ENCODE peak calls at places on chromosomes 2 and 18, in six cellular contexts. Q is A549; O is activated CD8-positive, alpha-beta T cell treated with anti-CD3 and anti-CD28 coated beads for 36 hours; C is cardiac fibroblast; E is AG04449; J is AG04450. Y is an unnamed sample.

GRCh38 chr2:242011516-242011915 is 142.0 kb downstream of the RTP5 start:
- DNase-seq in Q (no peak), O (no peak), C (no peak), E (no peak), J (no peak), Y (no peak)

GRCh38 chr2:47065771-47066380 is 89.2 kb downstream of the STPG4 start:
- DNase-seq in Q (no peak), O (no peak), C (peak; percentile 71), E (peak; percentile 98), J (peak; percentile 65), Y (no peak)

GRCh38 chr2:99651930-99652670 is 162.3 kb upstream of the REV1 start:
- DNase-seq in Q (no peak), O (no peak), C (no peak), E (no peak), J (peak; percentile 13), Y (no peak)

GRCh38 chr2:191486584-191487320 is 191.2 kb upstream of the NABP1 start:
- DNase-seq in Q (no peak), O (no peak), C (peak; percentile 95), E (peak; percentile 97), J (peak; percentile 91), Y (no peak)

GRCh38 chr2:176035013-176035691 is 33.1 kb upstream of the LNPK start:
- DNase-seq in Q (no peak), O (no peak), C (no peak), E (no peak), J (no peak), Y (no peak)

GRCh38 chr2:135960150-135960549 is 25.3 kb downstream of the DARS1 start:
- DNase-seq in Q (no peak), O (no peak), C (no peak), E (no peak), J (no peak), Y (no peak)

GRCh38 chr18:3186678-3187658 is 32.8 kb downstream of the MYOM1 start:
- DNase-seq in Q (no peak), O (no peak), C (peak; percentile 33), E (no peak), J (no peak), Y (no peak)

GRCh38 chr2:177741866-177742265 is 330.7 kb downstream of the PDE11A start:
- DNase-seq in Q (no peak), O (no peak), C (no peak), E (no peak), J (no peak), Y (no peak)

GRCh38 chr2:224260605-224261004 is 141.3 kb downstream of the FAM124B start:
- DNase-seq in Q (no peak), O (no peak), C (no peak), E (no peak), J (no peak), Y (no peak)

GRCh38 chr2:96549967-96550786 is 13.6 kb downstream of the ARID5A start:
- DNase-seq in Q (peak; percentile 51), O (no peak), C (no peak), E (no peak), J (no peak), Y (no peak)

GRCh38 chr2:134683561-134684112 is 35.2 kb downstream of the TMEM163 start:
- DNase-seq in Q (no peak), O (peak; percentile 31), C (peak; percentile 22), E (no peak), J (no peak), Y (peak; percentile 26)

GRCh38 chr18:9231852-9232476 is 95.4 kb downstream of the ANKRD12 start:
- DNase-seq in Q (no peak), O (no peak), C (no peak), E (no peak), J (no peak), Y (no peak)

GRCh38 chr18:8367217-8367988 is 241.8 kb upstream of the RAB12 start:
- DNase-seq in Q (no peak), O (peak; percentile 25), C (peak; percentile 18), E (no peak), J (no peak), Y (peak; percentile 43)

GRCh38 chr18:2897448-2898052 is 50.7 kb downstream of the EMILIN2 start:
- DNase-seq in Q (no peak), O (no peak), C (no peak), E (no peak), J (no peak), Y (no peak)

GRCh38 chr2:160411167-160411566 is 82.4 kb downstream of the RBMS1 start:
- DNase-seq in Q (no peak), O (peak; percentile 68), C (peak; percentile 74), E (no peak), J (no peak), Y (no peak)

GRCh38 chr2:169828141-169828811 is 1.0 kb downstream of the UBR3 start:
- DNase-seq in Q (no peak), O (peak; percentile 76), C (peak; percentile 53), E (no peak), J (no peak), Y (peak; percentile 73)

GRCh38 chr2:26144953-26145680 is 27.8 kb upstream of the GAREM2 start:
- DNase-seq in Q (peak; percentile 77), O (peak; percentile 82), C (peak; percentile 74), E (peak; percentile 14), J (peak; percentile 7), Y (peak; percentile 70)

GRCh38 chr2:12321017-12321641 is 395.6 kb upstream of the TRIB2 start:
- DNase-seq in Q (no peak), O (no peak), C (peak; percentile 96), E (peak; percentile 79), J (peak; percentile 90), Y (no peak)
- TF ChIP-seq CTCF in Q (no peak), O (no peak), C (no peak), E (peak; percentile 25), J (peak; percentile 18), Y (no peak)

GRCh38 chr2:61811821-61812220 is 42.0 kb downstream of the FAM161A start:
- DNase-seq in Q (no peak), O (no peak), C (no peak), E (no peak), J (no peak), Y (no peak)
- TF ChIP-seq CTCF in Q (no peak), O (no peak), C (no peak), E (no peak), J (no peak), Y (no peak)

DNA sequence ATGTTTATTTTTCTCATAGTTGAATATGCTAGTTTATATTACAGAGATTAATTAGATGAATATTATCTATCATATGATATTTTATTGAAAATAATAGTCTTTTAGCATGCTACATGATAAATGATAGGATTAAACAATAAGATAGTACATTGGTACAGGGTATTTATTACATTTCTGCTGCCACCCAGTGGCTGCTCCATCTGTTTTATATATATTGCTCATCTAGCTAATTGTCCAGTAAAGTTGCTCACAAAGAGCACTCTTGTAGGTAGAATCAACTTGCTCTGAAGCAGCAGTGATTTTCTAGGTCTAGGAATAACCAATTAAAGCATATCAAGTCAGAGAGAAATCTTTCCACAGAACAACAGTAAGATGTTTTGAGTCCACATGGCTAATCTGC is 183.3 kb downstream of the ASXL3 start:
- DNase-seq in Q (no peak), O (peak; percentile 11), C (peak; percentile 53), E (no peak), J (no peak), Y (no peak)
- TF ChIP-seq CTCF in Q (peak; percentile 19), O (no peak), C (peak; percentile 33), E (no peak), J (peak; percentile 37), Y (peak; percentile 55)

DNA sequence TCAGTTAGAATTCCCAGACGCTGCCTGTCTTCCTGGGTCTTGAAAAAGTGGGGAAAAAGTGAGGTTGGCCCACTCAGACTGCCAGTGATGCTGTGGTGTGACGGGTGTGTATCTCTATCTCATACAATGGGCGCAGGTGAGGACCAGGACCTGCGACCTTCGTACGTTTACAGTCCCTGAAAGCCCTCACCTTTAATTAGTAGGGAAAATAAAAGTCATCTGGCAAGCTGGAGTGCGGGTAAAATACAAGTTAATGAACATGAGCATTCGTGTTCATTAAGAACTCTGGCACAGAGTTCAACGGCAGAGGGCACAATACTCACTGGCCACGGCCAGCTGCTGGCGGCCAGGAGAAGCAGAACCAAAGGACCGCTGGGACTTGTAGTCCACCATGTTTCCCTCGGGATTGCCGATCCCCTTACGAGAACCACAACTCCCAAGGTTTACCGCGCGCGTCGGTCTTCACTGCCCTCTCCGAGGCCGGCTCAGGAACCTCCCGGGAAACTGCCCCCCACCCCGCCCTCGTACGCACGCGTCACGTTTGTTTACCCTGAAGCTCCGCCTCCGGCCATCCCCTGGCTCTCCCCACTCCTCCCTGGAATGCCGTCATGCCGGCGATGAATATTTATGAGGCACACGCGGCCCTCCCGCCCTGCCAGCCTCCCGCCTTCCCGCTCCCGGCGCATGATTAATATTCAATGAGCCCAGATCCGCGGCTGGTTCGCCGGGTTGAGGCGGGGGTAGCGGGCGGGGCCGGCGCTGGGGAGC is 486 bp upstream of the PHLPP1 start:
- DNase-seq in Q (peak; percentile 89), O (peak; percentile 94), C (peak; percentile 100), E (peak; percentile 99), J (peak; percentile 100), Y (peak; percentile 94)
- TF ChIP-seq CTCF in Q (peak; percentile 75), O (peak; percentile 71), C (peak; percentile 81), E (peak; percentile 76), J (peak; percentile 81), Y (peak; percentile 77)

GRCh38 chr18:13470555-13471494 is 252.3 kb downstream of the LDLRAD4 start:
- DNase-seq in Q (no peak), O (no peak), C (no peak), E (no peak), J (no peak), Y (no peak)
- TF ChIP-seq CTCF in Q (no peak), O (no peak), C (no peak), E (no peak), J (no peak), Y (no peak)

DNA sequence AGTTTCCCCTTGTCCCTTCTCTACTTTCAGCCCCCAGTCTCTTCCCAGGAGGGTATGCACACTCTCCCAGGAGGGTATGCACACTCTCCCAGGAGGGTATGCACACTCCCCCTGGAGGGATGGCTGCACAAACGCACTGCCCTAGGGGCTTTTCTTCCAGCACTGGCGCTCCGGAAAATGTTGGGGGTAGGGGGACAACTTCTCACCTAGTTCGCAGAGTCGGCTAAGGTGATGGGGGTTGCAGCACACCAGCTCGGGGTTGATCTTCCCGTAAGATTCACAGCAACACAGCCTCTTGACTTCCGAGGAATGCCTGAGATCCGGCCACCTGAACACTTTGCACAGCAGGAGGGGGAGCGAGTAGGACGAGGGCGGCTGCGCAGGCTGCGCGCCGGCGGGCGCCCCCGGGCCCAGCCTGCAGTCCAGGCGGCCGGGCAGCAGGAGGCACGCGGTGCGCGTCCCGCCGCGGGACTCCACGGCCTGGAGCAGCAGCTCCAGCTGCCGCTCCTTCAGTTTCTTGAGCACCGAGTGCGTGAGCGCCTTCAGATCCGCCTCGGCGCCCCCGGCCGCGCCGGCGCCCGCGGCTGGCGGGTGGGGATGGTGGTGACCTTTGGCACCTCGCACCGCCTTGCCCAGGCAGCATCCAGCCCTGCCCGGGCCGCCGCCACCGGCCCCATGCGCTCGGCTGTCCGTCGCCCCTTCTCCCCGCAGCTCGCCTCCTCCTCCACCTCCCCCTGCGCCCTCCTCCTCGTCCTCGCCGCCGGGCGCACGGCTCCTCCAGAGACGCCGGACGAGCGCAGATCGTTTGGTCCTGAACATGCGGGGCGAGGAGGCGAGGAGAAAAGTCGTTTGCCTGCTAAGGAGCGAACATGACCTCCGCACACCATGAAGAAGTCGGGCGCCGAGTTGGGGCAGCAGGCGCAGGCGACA is 894 bp downstream of the SMAD7 start:
- DNase-seq in Q (no peak), O (peak; percentile 40), C (peak; percentile 44), E (no peak), J (no peak), Y (peak; percentile 57)
- TF ChIP-seq CTCF in Q (no peak), O (peak; percentile 12), C (no peak), E (peak; percentile 30), J (peak; percentile 3), Y (peak; percentile 16)

DNA sequence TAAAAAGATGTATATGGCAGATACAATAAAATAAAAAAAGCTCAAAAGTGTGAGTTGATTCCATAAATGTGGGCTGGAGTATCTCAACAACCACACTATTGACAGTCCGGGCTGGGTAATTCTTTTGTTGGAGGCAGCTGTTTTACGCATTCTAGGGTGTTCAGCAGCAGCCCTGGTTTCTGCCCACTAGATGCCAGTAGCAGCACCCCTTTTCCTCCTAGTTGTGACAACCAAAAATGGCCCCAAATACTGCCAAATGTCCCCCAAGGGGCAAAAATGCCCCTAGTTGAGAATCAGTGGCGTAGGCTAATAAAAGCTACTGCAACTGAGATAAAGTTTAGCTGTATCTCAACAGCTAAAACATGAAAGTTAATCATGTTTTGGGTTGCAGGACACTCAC is 44.7 kb downstream of the CHMP3 start:
- DNase-seq in Q (no peak), O (peak; percentile 52), C (peak; percentile 30), E (no peak), J (no peak), Y (no peak)
- TF ChIP-seq CTCF in Q (peak; percentile 46), O (peak; percentile 50), C (peak; percentile 49), E (peak; percentile 12), J (peak; percentile 34), Y (no peak)